ENCODE peak calls at places on chromosomes 13 and 19, in ten cellular contexts. W is heart left ventricle, R is AG04450, B is progenitor cell of endocrine pancreas, V is OCI-LY7, F is uterus, C is fibroblast of lung, J is adrenal gland, P is MCF 10A, M is endothelial cell. N is an unnamed sample.

GRCh38 chr13:63189712-63190111 is 1774.1 kb upstream of the PCDH20 start:
- DNase-seq in M (no peak), V (no peak), C (no peak), J (no peak), R (no peak), F (no peak), P (no peak), B (no peak), W (no peak), N (no peak)

GRCh38 chr19:13441810-13442512 is 64.3 kb downstream of the CACNA1A start:
- DNase-seq in P (peak), M (peak), J (peak), C (peak), F (no peak), B (peak), W (no peak), V (peak), R (peak), N (no peak)

GRCh38 chr19:11377237-11377636 is 2.8 kb downstream of the SWSAP1 start:
- DNase-seq in W (no peak), C (peak), M (no peak), V (peak), F (peak), P (peak), J (peak), R (peak), B (no peak), N (no peak)

GRCh38 chr19:32070101-32070500 is 275.3 kb upstream of the ZNF507 start:
- DNase-seq in P (no peak), M (no peak), C (no peak), V (no peak), F (no peak), R (no peak), B (no peak), J (no peak), W (no peak), N (no peak)

GRCh38 chr19:47767349-47767748 is 11.2 kb upstream of the SELENOW start:
- DNase-seq in M (no peak), C (no peak), R (no peak), W (no peak), J (no peak), V (no peak), B (no peak), P (no peak), F (no peak), N (no peak)

GRCh38 chr13:33111414-33112110 is 95.3 kb downstream of the KL start:
- DNase-seq in R (no peak), V (no peak), B (no peak), C (peak), F (peak), J (no peak), W (no peak), M (no peak), P (no peak), N (no peak)

GRCh38 chr19:54388001-54388802 is 23.5 kb upstream of the LAIR1 start:
- DNase-seq in P (no peak), V (peak), F (no peak), J (peak), W (no peak), C (no peak), B (no peak), R (no peak), M (no peak), N (no peak)

GRCh38 chr13:35646061-35646774 is 169.7 kb upstream of the MAB21L1 start:
- DNase-seq in R (no peak), W (no peak), V (no peak), B (no peak), M (no peak), J (no peak), F (no peak), C (no peak), P (no peak), N (peak)

GRCh38 chr13:50366488-50367174 is 351.4 kb downstream of the KCNRG start:
- DNase-seq in M (no peak), J (no peak), C (no peak), V (no peak), F (no peak), B (no peak), R (no peak), W (no peak), P (no peak), N (no peak)

GRCh38 chr19:53388904-53389303 is 6.0 kb upstream of the ZNF765 start:
- DNase-seq in F (no peak), C (no peak), W (no peak), M (no peak), R (no peak), V (no peak), J (no peak), B (no peak), P (no peak), N (no peak)

GRCh38 chr13:84645196-84646071 is 763.2 kb upstream of the SLITRK1 start:
- DNase-seq in P (peak), F (no peak), B (no peak), V (no peak), R (peak), J (no peak), M (no peak), W (no peak), C (peak), N (no peak)

GRCh38 chr19:12636631-12637030 is 25.9 kb downstream of the ZNF791 start:
- DNase-seq in W (no peak), B (no peak), M (no peak), P (no peak), C (no peak), J (no peak), V (no peak), R (no peak), F (no peak), N (no peak)

GRCh38 chr13:81446441-81446840 is 1105.5 kb upstream of the SPRY2 start:
- DNase-seq in M (no peak), C (no peak), P (no peak), R (no peak), J (no peak), B (no peak), W (no peak), F (no peak), V (no peak), N (no peak)

GRCh38 chr13:25686831-25687495 is 315.2 kb downstream of the ATP8A2 start:
- DNase-seq in P (no peak), F (no peak), W (no peak), R (no peak), B (no peak), V (no peak), M (no peak), C (no peak), J (no peak), N (no peak)

GRCh38 chr19:13923194-13923987 is 14.8 kb downstream of the PODNL1 start:
- DNase-seq in B (no peak), J (no peak), M (no peak), V (no peak), R (no peak), C (no peak), P (no peak), F (no peak), W (no peak), N (no peak)

GRCh38 chr13:75016225-75016624 is 465.7 kb downstream of the TBC1D4 start:
- DNase-seq in F (no peak), M (no peak), B (no peak), J (no peak), V (no peak), C (no peak), R (no peak), P (no peak), W (no peak), N (no peak)

GRCh38 chr13:98717256-98717655 is 35.2 kb downstream of the SLC15A1 start:
- DNase-seq in M (no peak), J (no peak), B (no peak), W (no peak), R (no peak), F (no peak), P (no peak), V (no peak), C (no peak), N (no peak)

GRCh38 chr19:5182811-5183210 is 157.8 kb downstream of the PTPRS start:
- DNase-seq in W (no peak), C (no peak), B (no peak), M (no peak), F (no peak), R (no peak), V (no peak), J (no peak), P (no peak), N (peak)

GRCh38 chr13:47908200-47908902 is 92.7 kb downstream of the SUCLA2 start:
- DNase-seq in M (no peak), C (peak), W (no peak), J (no peak), V (no peak), R (peak), P (peak), B (no peak), F (no peak), N (no peak)

GRCh38 chr13:114119196-114119595 is 13.2 kb downstream of the RASA3 start:
- DNase-seq in P (peak), C (peak), M (peak), F (peak), R (peak), W (peak), V (no peak), J (no peak), B (no peak), N (no peak)

GRCh38 chr19:10896851-10897526 is 25.6 kb downstream of the CARM1 start:
- DNase-seq in R (peak), J (no peak), F (no peak), V (peak), C (no peak), M (no peak), W (no peak), B (no peak), P (no peak), N (no peak)

GRCh38 chr19:34364830-34365462 is at the start of gene GPI:
- DNase-seq in R (no peak), B (peak), C (peak), M (peak), J (peak), W (peak), V (peak), F (peak), P (peak), N (peak)

GRCh38 chr13:30846311-30846710 is 59.8 kb upstream of the MEDAG start:
- DNase-seq in W (no peak), V (no peak), M (no peak), P (peak), J (no peak), F (no peak), R (no peak), B (no peak), C (peak), N (no peak)

GRCh38 chr19:14494910-14495677 is 833 bp downstream of the GIPC1 start:
- DNase-seq in B (no peak), M (no peak), P (no peak), F (no peak), W (no peak), R (no peak), V (peak), C (no peak), J (no peak), N (no peak)

GRCh38 chr19:46718157-46718933 is 1.4 kb upstream of the PRKD2 start:
- DNase-seq in W (no peak), F (no peak), V (peak), C (no peak), J (no peak), R (no peak), P (peak), B (no peak), M (no peak), N (no peak)

GRCh38 chr19:43809762-43810696 is 7.8 kb upstream of the LYPD5 start:
- DNase-seq in J (no peak), C (peak), R (peak), P (peak), B (no peak), M (no peak), F (no peak), W (no peak), V (peak), N (no peak)

GRCh38 chr19:35107541-35107939 is 8.1 kb upstream of the FXYD3 start:
- DNase-seq in J (no peak), C (peak), F (no peak), W (no peak), B (no peak), P (peak), M (no peak), R (no peak), V (no peak), N (peak)

GRCh38 chr13:74068471-74068870 is 65.7 kb downstream of the KLF12 start:
- DNase-seq in V (no peak), C (no peak), W (no peak), P (no peak), F (no peak), M (no peak), J (no peak), B (no peak), R (no peak), N (no peak)

GRCh38 chr19:51402117-51402516 is 11.7 kb upstream of the C19orf84 start:
- DNase-seq in W (no peak), M (no peak), P (no peak), V (no peak), J (no peak), R (no peak), C (no peak), F (no peak), B (no peak), N (no peak)

GRCh38 chr13:99133848-99134247 is 66.8 kb upstream of the UBAC2 start:
- DNase-seq in C (no peak), V (no peak), R (no peak), W (no peak), J (no peak), P (no peak), M (no peak), F (no peak), B (no peak), N (no peak)

GRCh38 chr19:17950310-17951150 is 16.4 kb upstream of the KCNN1 start:
- DNase-seq in C (no peak), B (peak), J (peak), P (no peak), M (no peak), V (no peak), W (no peak), R (no peak), F (no peak), N (no peak)

GRCh38 chr19:52397310-52398090 is at the start of gene ZNF528:
- DNase-seq in F (peak), M (peak), R (peak), C (peak), J (peak), B (peak), P (peak), W (peak), V (no peak), N (peak)

GRCh38 chr19:45526143-45526542 is 18.9 kb downstream of the VASP start:
- DNase-seq in F (peak), R (no peak), P (peak), V (peak), J (peak), C (peak), W (peak), M (peak), B (no peak), N (peak)

GRCh38 chr19:16836115-16836905 is 7.1 kb downstream of the SIN3B start:
- DNase-seq in W (peak), J (peak), B (no peak), P (peak), R (no peak), F (peak), V (peak), M (no peak), C (peak), N (no peak)

GRCh38 chr19:31537136-31537535 is 187.9 kb upstream of the TSHZ3 start:
- DNase-seq in B (no peak), V (no peak), M (no peak), W (no peak), P (no peak), C (no peak), R (no peak), J (no peak), F (no peak), N (no peak)

GRCh38 chr13:51935326-51936171 is 73.8 kb downstream of the CCDC70 start:
- DNase-seq in F (no peak), B (peak), W (no peak), J (no peak), C (peak), R (no peak), M (peak), V (no peak), P (peak), N (no peak)
- TF ChIP-seq CTCF in F (peak), B (peak), W (peak), J (no peak), C (no peak), R (peak), M (no peak), V (peak), P (peak), N (peak)

GRCh38 chr13:88887045-88887662 is 1216.0 kb downstream of the SLITRK5 start:
- DNase-seq in J (no peak), C (no peak), W (no peak), M (no peak), B (no peak), F (no peak), P (no peak), R (no peak), V (no peak), N (no peak)
- TF ChIP-seq CTCF in J (no peak), C (no peak), W (no peak), M (no peak), B (peak), F (no peak), P (no peak), R (no peak), V (no peak), N (no peak)

GRCh38 chr19:42433503-42434260 is 6.5 kb upstream of the LIPE start:
- DNase-seq in P (peak), J (peak), V (peak), R (no peak), B (peak), F (peak), C (no peak), M (peak), W (peak), N (peak)
- TF ChIP-seq CTCF in P (peak), J (peak), V (peak), R (peak), B (peak), F (peak), C (peak), M (peak), W (peak), N (peak)

GRCh38 chr13:110497003-110497402 is 64.5 kb downstream of the RAB20 start:
- DNase-seq in W (peak), F (no peak), C (no peak), R (no peak), M (no peak), B (no peak), J (no peak), P (no peak), V (no peak), N (no peak)
- TF ChIP-seq CTCF in W (no peak), F (no peak), C (no peak), R (no peak), M (no peak), B (no peak), J (no peak), P (no peak), V (no peak), N (no peak)

N was measured in dorsolateral prefrontal cortex.